ENCODE peak calls at places on chromosomes 11 and 22, in eight cellular contexts. One of them, this sample, is unnamed.

GRCh38 chr11:120354068-120354467 is 17.9 kb downstream of the ARHGEF12 start:
- DNase-seq in endothelial cell: no peak
- DNase-seq in activated CD4-positive, CD25-positive, alpha-beta regulatory T cell: no peak
- DNase-seq in heart right ventricle: no peak
- DNase-seq in progenitor cell of endocrine pancreas: no peak
- DNase-seq in stimulated activated CD4-positive, alpha-beta T cell treated with anti-CD3 and anti-CD28 coated beads, Interleukin-1b, Interleukin-23, amount 100 ng/mL, for 48 hours: no peak
- DNase-seq in CD14-positive monocyte: no peak
- DNase-seq in NCI-H510A treated with DMSO at 0.1 percent for 48 hours: no peak
- DNase-seq in this sample: no peak

GRCh38 chr11:75035911-75036536 is 47.3 kb downstream of the NEU3 start:
- DNase-seq in progenitor cell of endocrine pancreas: no peak
- DNase-seq in NCI-H510A treated with DMSO at 0.1 percent for 48 hours: peak
- DNase-seq in CD14-positive monocyte: no peak
- DNase-seq in stimulated activated CD4-positive, alpha-beta T cell treated with anti-CD3 and anti-CD28 coated beads, Interleukin-1b, Interleukin-23, amount 100 ng/mL, for 48 hours: no peak
- DNase-seq in endothelial cell: no peak
- DNase-seq in activated CD4-positive, CD25-positive, alpha-beta regulatory T cell: no peak
- DNase-seq in heart right ventricle: no peak
- DNase-seq in this sample: no peak

GRCh38 chr22:49827853-49828598 is at the start of gene BRD1:
- DNase-seq in heart right ventricle: peak
- DNase-seq in progenitor cell of endocrine pancreas: no peak
- DNase-seq in CD14-positive monocyte: peak
- DNase-seq in endothelial cell: peak
- DNase-seq in stimulated activated CD4-positive, alpha-beta T cell treated with anti-CD3 and anti-CD28 coated beads, Interleukin-1b, Interleukin-23, amount 100 ng/mL, for 48 hours: peak
- DNase-seq in activated CD4-positive, CD25-positive, alpha-beta regulatory T cell: peak
- DNase-seq in NCI-H510A treated with DMSO at 0.1 percent for 48 hours: peak
- DNase-seq in this sample: no peak

GRCh38 chr11:8261921-8262551 is 1.6 kb downstream of the LMO1 start:
- DNase-seq in heart right ventricle: no peak
- DNase-seq in activated CD4-positive, CD25-positive, alpha-beta regulatory T cell: no peak
- DNase-seq in progenitor cell of endocrine pancreas: no peak
- DNase-seq in CD14-positive monocyte: peak
- DNase-seq in endothelial cell: no peak
- DNase-seq in stimulated activated CD4-positive, alpha-beta T cell treated with anti-CD3 and anti-CD28 coated beads, Interleukin-1b, Interleukin-23, amount 100 ng/mL, for 48 hours: no peak
- DNase-seq in NCI-H510A treated with DMSO at 0.1 percent for 48 hours: no peak
- DNase-seq in this sample: no peak

GRCh38 chr22:26008587-26008986 is 160.7 kb upstream of the SEZ6L start:
- DNase-seq in endothelial cell: no peak
- DNase-seq in progenitor cell of endocrine pancreas: no peak
- DNase-seq in heart right ventricle: no peak
- DNase-seq in NCI-H510A treated with DMSO at 0.1 percent for 48 hours: no peak
- DNase-seq in activated CD4-positive, CD25-positive, alpha-beta regulatory T cell: no peak
- DNase-seq in CD14-positive monocyte: no peak
- DNase-seq in stimulated activated CD4-positive, alpha-beta T cell treated with anti-CD3 and anti-CD28 coated beads, Interleukin-1b, Interleukin-23, amount 100 ng/mL, for 48 hours: no peak
- DNase-seq in this sample: no peak

GRCh38 chr11:104164028-104164520 is at the start of gene PDGFD:
- DNase-seq in CD14-positive monocyte: no peak
- DNase-seq in heart right ventricle: peak
- DNase-seq in progenitor cell of endocrine pancreas: peak
- DNase-seq in stimulated activated CD4-positive, alpha-beta T cell treated with anti-CD3 and anti-CD28 coated beads, Interleukin-1b, Interleukin-23, amount 100 ng/mL, for 48 hours: no peak
- DNase-seq in NCI-H510A treated with DMSO at 0.1 percent for 48 hours: peak
- DNase-seq in endothelial cell: peak
- DNase-seq in activated CD4-positive, CD25-positive, alpha-beta regulatory T cell: no peak
- DNase-seq in this sample: peak

GRCh38 chr11:1228921-1229451 is 6.1 kb downstream of the MUC5B start:
- DNase-seq in heart right ventricle: peak
- DNase-seq in endothelial cell: no peak
- DNase-seq in NCI-H510A treated with DMSO at 0.1 percent for 48 hours: no peak
- DNase-seq in activated CD4-positive, CD25-positive, alpha-beta regulatory T cell: no peak
- DNase-seq in progenitor cell of endocrine pancreas: no peak
- DNase-seq in stimulated activated CD4-positive, alpha-beta T cell treated with anti-CD3 and anti-CD28 coated beads, Interleukin-1b, Interleukin-23, amount 100 ng/mL, for 48 hours: no peak
- DNase-seq in CD14-positive monocyte: peak
- DNase-seq in this sample: no peak

GRCh38 chr11:9070740-9071476 is 20.5 kb downstream of the SCUBE2 start:
- DNase-seq in activated CD4-positive, CD25-positive, alpha-beta regulatory T cell: no peak
- DNase-seq in heart right ventricle: no peak
- DNase-seq in stimulated activated CD4-positive, alpha-beta T cell treated with anti-CD3 and anti-CD28 coated beads, Interleukin-1b, Interleukin-23, amount 100 ng/mL, for 48 hours: no peak
- DNase-seq in progenitor cell of endocrine pancreas: no peak
- DNase-seq in endothelial cell: no peak
- DNase-seq in CD14-positive monocyte: no peak
- DNase-seq in NCI-H510A treated with DMSO at 0.1 percent for 48 hours: no peak
- DNase-seq in this sample: no peak

GRCh38 chr22:40345801-40346177 is 511 bp upstream of the ADSL start:
- DNase-seq in CD14-positive monocyte: no peak
- DNase-seq in stimulated activated CD4-positive, alpha-beta T cell treated with anti-CD3 and anti-CD28 coated beads, Interleukin-1b, Interleukin-23, amount 100 ng/mL, for 48 hours: peak
- DNase-seq in progenitor cell of endocrine pancreas: no peak
- DNase-seq in endothelial cell: no peak
- DNase-seq in activated CD4-positive, CD25-positive, alpha-beta regulatory T cell: no peak
- DNase-seq in NCI-H510A treated with DMSO at 0.1 percent for 48 hours: peak
- DNase-seq in heart right ventricle: peak
- DNase-seq in this sample: peak

GRCh38 chr22:38762607-38763006 is 6.8 kb upstream of the SUN2 start:
- DNase-seq in activated CD4-positive, CD25-positive, alpha-beta regulatory T cell: no peak
- DNase-seq in CD14-positive monocyte: no peak
- DNase-seq in progenitor cell of endocrine pancreas: no peak
- DNase-seq in NCI-H510A treated with DMSO at 0.1 percent for 48 hours: no peak
- DNase-seq in stimulated activated CD4-positive, alpha-beta T cell treated with anti-CD3 and anti-CD28 coated beads, Interleukin-1b, Interleukin-23, amount 100 ng/mL, for 48 hours: no peak
- DNase-seq in heart right ventricle: no peak
- DNase-seq in endothelial cell: no peak
- DNase-seq in this sample: no peak

GRCh38 chr11:133956650-133957633 is at the start of gene IGSF9B:
- DNase-seq in progenitor cell of endocrine pancreas: peak
- DNase-seq in endothelial cell: peak
- DNase-seq in heart right ventricle: peak
- DNase-seq in CD14-positive monocyte: no peak
- DNase-seq in stimulated activated CD4-positive, alpha-beta T cell treated with anti-CD3 and anti-CD28 coated beads, Interleukin-1b, Interleukin-23, amount 100 ng/mL, for 48 hours: peak
- DNase-seq in activated CD4-positive, CD25-positive, alpha-beta regulatory T cell: peak
- DNase-seq in NCI-H510A treated with DMSO at 0.1 percent for 48 hours: peak
- DNase-seq in this sample: peak

GRCh38 chr11:84626256-84626655 is 1000.9 kb downstream of the DLG2 start:
- DNase-seq in CD14-positive monocyte: no peak
- DNase-seq in NCI-H510A treated with DMSO at 0.1 percent for 48 hours: no peak
- DNase-seq in activated CD4-positive, CD25-positive, alpha-beta regulatory T cell: no peak
- DNase-seq in heart right ventricle: no peak
- DNase-seq in stimulated activated CD4-positive, alpha-beta T cell treated with anti-CD3 and anti-CD28 coated beads, Interleukin-1b, Interleukin-23, amount 100 ng/mL, for 48 hours: no peak
- DNase-seq in progenitor cell of endocrine pancreas: no peak
- DNase-seq in endothelial cell: no peak
- DNase-seq in this sample: no peak

GRCh38 chr11:134939905-134940304 is 527.9 kb upstream of the B3GAT1 start:
- DNase-seq in heart right ventricle: peak
- DNase-seq in activated CD4-positive, CD25-positive, alpha-beta regulatory T cell: no peak
- DNase-seq in progenitor cell of endocrine pancreas: peak
- DNase-seq in CD14-positive monocyte: no peak
- DNase-seq in NCI-H510A treated with DMSO at 0.1 percent for 48 hours: no peak
- DNase-seq in endothelial cell: peak
- DNase-seq in stimulated activated CD4-positive, alpha-beta T cell treated with anti-CD3 and anti-CD28 coated beads, Interleukin-1b, Interleukin-23, amount 100 ng/mL, for 48 hours: no peak
- DNase-seq in this sample: no peak

GRCh38 chr11:70167723-70168404 is 35.2 kb upstream of the FADD start:
- DNase-seq in progenitor cell of endocrine pancreas: no peak
- DNase-seq in heart right ventricle: no peak
- DNase-seq in activated CD4-positive, CD25-positive, alpha-beta regulatory T cell: no peak
- DNase-seq in endothelial cell: no peak
- DNase-seq in CD14-positive monocyte: no peak
- DNase-seq in stimulated activated CD4-positive, alpha-beta T cell treated with anti-CD3 and anti-CD28 coated beads, Interleukin-1b, Interleukin-23, amount 100 ng/mL, for 48 hours: no peak
- DNase-seq in NCI-H510A treated with DMSO at 0.1 percent for 48 hours: no peak
- DNase-seq in this sample: no peak

GRCh38 chr22:35984183-35984710 is 44.4 kb downstream of the RBFOX2 start:
- DNase-seq in activated CD4-positive, CD25-positive, alpha-beta regulatory T cell: no peak
- DNase-seq in stimulated activated CD4-positive, alpha-beta T cell treated with anti-CD3 and anti-CD28 coated beads, Interleukin-1b, Interleukin-23, amount 100 ng/mL, for 48 hours: no peak
- DNase-seq in CD14-positive monocyte: no peak
- DNase-seq in endothelial cell: no peak
- DNase-seq in NCI-H510A treated with DMSO at 0.1 percent for 48 hours: no peak
- DNase-seq in heart right ventricle: no peak
- DNase-seq in progenitor cell of endocrine pancreas: no peak
- DNase-seq in this sample: no peak

GRCh38 chr22:21951931-21952465 is 650 bp downstream of the PPM1F start:
- DNase-seq in activated CD4-positive, CD25-positive, alpha-beta regulatory T cell: no peak
- DNase-seq in NCI-H510A treated with DMSO at 0.1 percent for 48 hours: peak
- DNase-seq in stimulated activated CD4-positive, alpha-beta T cell treated with anti-CD3 and anti-CD28 coated beads, Interleukin-1b, Interleukin-23, amount 100 ng/mL, for 48 hours: peak
- DNase-seq in endothelial cell: peak
- DNase-seq in progenitor cell of endocrine pancreas: peak
- DNase-seq in CD14-positive monocyte: no peak
- DNase-seq in heart right ventricle: peak
- DNase-seq in this sample: no peak

GRCh38 chr11:19683141-19683805 is 29.4 kb upstream of the NAV2 start:
- DNase-seq in CD14-positive monocyte: no peak
- DNase-seq in NCI-H510A treated with DMSO at 0.1 percent for 48 hours: no peak
- DNase-seq in heart right ventricle: peak
- DNase-seq in progenitor cell of endocrine pancreas: no peak
- DNase-seq in stimulated activated CD4-positive, alpha-beta T cell treated with anti-CD3 and anti-CD28 coated beads, Interleukin-1b, Interleukin-23, amount 100 ng/mL, for 48 hours: no peak
- DNase-seq in endothelial cell: no peak
- DNase-seq in activated CD4-positive, CD25-positive, alpha-beta regulatory T cell: no peak
- DNase-seq in this sample: peak

GRCh38 chr22:48923165-48923875 is 904.4 kb downstream of the BRD1 start:
- DNase-seq in activated CD4-positive, CD25-positive, alpha-beta regulatory T cell: no peak
- DNase-seq in stimulated activated CD4-positive, alpha-beta T cell treated with anti-CD3 and anti-CD28 coated beads, Interleukin-1b, Interleukin-23, amount 100 ng/mL, for 48 hours: no peak
- DNase-seq in CD14-positive monocyte: no peak
- DNase-seq in endothelial cell: no peak
- DNase-seq in heart right ventricle: no peak
- DNase-seq in progenitor cell of endocrine pancreas: no peak
- DNase-seq in NCI-H510A treated with DMSO at 0.1 percent for 48 hours: peak
- DNase-seq in this sample: no peak

GRCh38 chr11:35947437-35947836 is 3.6 kb downstream of the LDLRAD3 start:
- DNase-seq in stimulated activated CD4-positive, alpha-beta T cell treated with anti-CD3 and anti-CD28 coated beads, Interleukin-1b, Interleukin-23, amount 100 ng/mL, for 48 hours: no peak
- DNase-seq in NCI-H510A treated with DMSO at 0.1 percent for 48 hours: no peak
- DNase-seq in endothelial cell: no peak
- DNase-seq in CD14-positive monocyte: no peak
- DNase-seq in activated CD4-positive, CD25-positive, alpha-beta regulatory T cell: no peak
- DNase-seq in heart right ventricle: no peak
- DNase-seq in progenitor cell of endocrine pancreas: no peak
- DNase-seq in this sample: no peak

GRCh38 chr11:1935156-1936071 is 11.7 kb upstream of the MRPL23 start:
- DNase-seq in endothelial cell: no peak
- DNase-seq in NCI-H510A treated with DMSO at 0.1 percent for 48 hours: no peak
- DNase-seq in stimulated activated CD4-positive, alpha-beta T cell treated with anti-CD3 and anti-CD28 coated beads, Interleukin-1b, Interleukin-23, amount 100 ng/mL, for 48 hours: peak
- DNase-seq in CD14-positive monocyte: peak
- DNase-seq in heart right ventricle: peak
- DNase-seq in progenitor cell of endocrine pancreas: peak
- DNase-seq in activated CD4-positive, CD25-positive, alpha-beta regulatory T cell: no peak
- DNase-seq in this sample: no peak

GRCh38 chr11:31844351-31844750 is 33.2 kb upstream of the PAX6 start:
- DNase-seq in endothelial cell: no peak
- DNase-seq in CD14-positive monocyte: no peak
- DNase-seq in NCI-H510A treated with DMSO at 0.1 percent for 48 hours: no peak
- DNase-seq in activated CD4-positive, CD25-positive, alpha-beta regulatory T cell: no peak
- DNase-seq in stimulated activated CD4-positive, alpha-beta T cell treated with anti-CD3 and anti-CD28 coated beads, Interleukin-1b, Interleukin-23, amount 100 ng/mL, for 48 hours: no peak
- DNase-seq in progenitor cell of endocrine pancreas: no peak
- DNase-seq in heart right ventricle: no peak
- DNase-seq in this sample: no peak

GRCh38 chr11:111845256-111846028 is 25.9 kb downstream of the ALG9 start:
- DNase-seq in heart right ventricle: no peak
- DNase-seq in activated CD4-positive, CD25-positive, alpha-beta regulatory T cell: no peak
- DNase-seq in endothelial cell: no peak
- DNase-seq in CD14-positive monocyte: peak
- DNase-seq in progenitor cell of endocrine pancreas: no peak
- DNase-seq in stimulated activated CD4-positive, alpha-beta T cell treated with anti-CD3 and anti-CD28 coated beads, Interleukin-1b, Interleukin-23, amount 100 ng/mL, for 48 hours: no peak
- DNase-seq in NCI-H510A treated with DMSO at 0.1 percent for 48 hours: no peak
- DNase-seq in this sample: no peak

GRCh38 chr11:33160147-33160546 is 1.1 kb downstream of the CSTF3 start:
- DNase-seq in CD14-positive monocyte: no peak
- DNase-seq in progenitor cell of endocrine pancreas: no peak
- DNase-seq in endothelial cell: no peak
- DNase-seq in stimulated activated CD4-positive, alpha-beta T cell treated with anti-CD3 and anti-CD28 coated beads, Interleukin-1b, Interleukin-23, amount 100 ng/mL, for 48 hours: no peak
- DNase-seq in activated CD4-positive, CD25-positive, alpha-beta regulatory T cell: no peak
- DNase-seq in heart right ventricle: no peak
- DNase-seq in NCI-H510A treated with DMSO at 0.1 percent for 48 hours: no peak
- DNase-seq in this sample: no peak

GRCh38 chr22:47376901-47377520 is 614.6 kb downstream of the TBC1D22A start:
- DNase-seq in NCI-H510A treated with DMSO at 0.1 percent for 48 hours: no peak
- DNase-seq in stimulated activated CD4-positive, alpha-beta T cell treated with anti-CD3 and anti-CD28 coated beads, Interleukin-1b, Interleukin-23, amount 100 ng/mL, for 48 hours: no peak
- DNase-seq in CD14-positive monocyte: no peak
- DNase-seq in endothelial cell: no peak
- DNase-seq in heart right ventricle: no peak
- DNase-seq in progenitor cell of endocrine pancreas: no peak
- DNase-seq in activated CD4-positive, CD25-positive, alpha-beta regulatory T cell: no peak
- DNase-seq in this sample: no peak

GRCh38 chr11:68016161-68016903 is 6.2 kb downstream of the ALDH3B1 start:
- DNase-seq in heart right ventricle: no peak
- DNase-seq in stimulated activated CD4-positive, alpha-beta T cell treated with anti-CD3 and anti-CD28 coated beads, Interleukin-1b, Interleukin-23, amount 100 ng/mL, for 48 hours: no peak
- DNase-seq in endothelial cell: no peak
- DNase-seq in activated CD4-positive, CD25-positive, alpha-beta regulatory T cell: no peak
- DNase-seq in CD14-positive monocyte: no peak
- DNase-seq in progenitor cell of endocrine pancreas: no peak
- DNase-seq in NCI-H510A treated with DMSO at 0.1 percent for 48 hours: no peak
- DNase-seq in this sample: no peak

GRCh38 chr11:64449381-64450167 is 90.6 kb downstream of the RPS6KA4 start:
- DNase-seq in stimulated activated CD4-positive, alpha-beta T cell treated with anti-CD3 and anti-CD28 coated beads, Interleukin-1b, Interleukin-23, amount 100 ng/mL, for 48 hours: peak
- DNase-seq in activated CD4-positive, CD25-positive, alpha-beta regulatory T cell: peak
- DNase-seq in heart right ventricle: peak
- DNase-seq in endothelial cell: peak
- DNase-seq in progenitor cell of endocrine pancreas: peak
- DNase-seq in CD14-positive monocyte: peak
- DNase-seq in NCI-H510A treated with DMSO at 0.1 percent for 48 hours: peak
- DNase-seq in this sample: peak

GRCh38 chr22:20508815-20509271 is 1.4 kb downstream of the MED15 start:
- DNase-seq in NCI-H510A treated with DMSO at 0.1 percent for 48 hours: no peak
- DNase-seq in CD14-positive monocyte: no peak
- DNase-seq in endothelial cell: no peak
- DNase-seq in heart right ventricle: no peak
- DNase-seq in activated CD4-positive, CD25-positive, alpha-beta regulatory T cell: no peak
- DNase-seq in stimulated activated CD4-positive, alpha-beta T cell treated with anti-CD3 and anti-CD28 coated beads, Interleukin-1b, Interleukin-23, amount 100 ng/mL, for 48 hours: no peak
- DNase-seq in progenitor cell of endocrine pancreas: no peak
- DNase-seq in this sample: no peak